ENCODE peak calls at places on chromosome 7, in ten cellular contexts. A is HCT116, Z is AG04450, L is mesothelial cell of epicardium, U is prostate gland, J is nephron progenitor cell, N is esophagus squamous epithelium, D is cardiac fibroblast, Y is PC-3, K is sigmoid colon. F is an unnamed sample.
A peak's percentile ranks its signal among the peaks of the same experiment; 100 is the strongest.

GRCh38 chr7:33392143-33392542 is 262.8 kb downstream of the BBS9 start:
- DNase-seq in A (no peak), Z (no peak), L (no peak), U (no peak), J (no peak), N (no peak), D (no peak), Y (peak; percentile 5), K (no peak), F (no peak)

GRCh38 chr7:74269757-74270277 is 15.6 kb upstream of the RFC2 start:
- DNase-seq in A (peak; percentile 76), Z (no peak), L (no peak), U (no peak), J (peak; percentile 56), N (no peak), D (peak; percentile 77), Y (peak; percentile 75), K (no peak), F (peak; percentile 75)

GRCh38 chr7:24609059-24609458 is 35.8 kb downstream of the PALS2 start:
- DNase-seq in A (no peak), Z (no peak), L (no peak), U (no peak), J (no peak), N (no peak), D (peak; percentile 29), Y (peak; percentile 19), K (no peak), F (no peak)

GRCh38 chr7:46198691-46199090 is 277.6 kb upstream of the IGFBP3 start:
- DNase-seq in A (no peak), Z (no peak), L (no peak), U (no peak), J (no peak), N (no peak), D (peak; percentile 54), Y (no peak), K (no peak), F (no peak)

GRCh38 chr7:149459540-149460433 is 1.1 kb downstream of the ZNF777 start:
- DNase-seq in A (no peak), Z (no peak), L (no peak), U (no peak), J (peak; percentile 54), N (no peak), D (peak; percentile 12), Y (peak; percentile 15), K (no peak), F (no peak)

GRCh38 chr7:107948645-107949442 is 54.1 kb downstream of the LAMB1 start:
- DNase-seq in A (peak; percentile 54), Z (peak; percentile 60), L (no peak), U (no peak), J (no peak), N (no peak), D (peak; percentile 92), Y (peak; percentile 97), K (no peak), F (no peak)

GRCh38 chr7:66930341-66930740 is 9.3 kb downstream of the TMEM248 start:
- DNase-seq in A (peak; percentile 24), Z (no peak), L (no peak), U (no peak), J (peak; percentile 43), N (no peak), D (peak; percentile 9), Y (peak; percentile 5), K (no peak), F (no peak)

GRCh38 chr7:23072043-23072442 is 33.5 kb upstream of the KLHL7 start:
- DNase-seq in A (no peak), Z (no peak), L (no peak), U (no peak), J (no peak), N (no peak), D (peak; percentile 43), Y (peak; percentile 24), K (no peak), F (no peak)

GRCh38 chr7:138979988-138980574 is 1.1 kb downstream of the KIAA1549 start:
- DNase-seq in A (no peak), Z (no peak), L (no peak), U (no peak), J (peak; percentile 19), N (no peak), D (peak; percentile 8), Y (peak; percentile 34), K (no peak), F (no peak)

GRCh38 chr7:43053968-43054367 is 58.5 kb upstream of the HECW1 start:
- DNase-seq in A (no peak), Z (no peak), L (no peak), U (no peak), J (no peak), N (no peak), D (no peak), Y (no peak), K (no peak), F (no peak)

GRCh38 chr7:42087616-42088015 is 149.4 kb downstream of the GLI3 start:
- DNase-seq in A (no peak), Z (no peak), L (no peak), U (no peak), J (no peak), N (no peak), D (no peak), Y (no peak), K (no peak), F (no peak)

GRCh38 chr7:116228241-116228640 is 17.9 kb downstream of the TES start:
- DNase-seq in A (no peak), Z (no peak), L (no peak), U (no peak), J (no peak), N (no peak), D (no peak), Y (no peak), K (no peak), F (no peak)

GRCh38 chr7:138125598-138126111 is 49.4 kb downstream of the AKR1D1 start:
- DNase-seq in A (no peak), Z (no peak), L (no peak), U (no peak), J (no peak), N (no peak), D (peak; percentile 58), Y (peak; percentile 79), K (no peak), F (no peak)

GRCh38 chr7:151623766-151624165 is 104.1 kb upstream of the RHEB start:
- DNase-seq in A (no peak), Z (no peak), L (no peak), U (no peak), J (no peak), N (no peak), D (peak; percentile 92), Y (peak; percentile 65), K (no peak), F (no peak)

GRCh38 chr7:140441519-140441918 is 37.7 kb downstream of the RAB19 start:
- DNase-seq in A (no peak), Z (no peak), L (no peak), U (no peak), J (no peak), N (no peak), D (no peak), Y (no peak), K (no peak), F (no peak)

GRCh38 chr7:37277513-37277912 is 171.2 kb downstream of the ELMO1 start:
- DNase-seq in A (no peak), Z (no peak), L (no peak), U (no peak), J (no peak), N (no peak), D (no peak), Y (no peak), K (no peak), F (no peak)

DNA sequence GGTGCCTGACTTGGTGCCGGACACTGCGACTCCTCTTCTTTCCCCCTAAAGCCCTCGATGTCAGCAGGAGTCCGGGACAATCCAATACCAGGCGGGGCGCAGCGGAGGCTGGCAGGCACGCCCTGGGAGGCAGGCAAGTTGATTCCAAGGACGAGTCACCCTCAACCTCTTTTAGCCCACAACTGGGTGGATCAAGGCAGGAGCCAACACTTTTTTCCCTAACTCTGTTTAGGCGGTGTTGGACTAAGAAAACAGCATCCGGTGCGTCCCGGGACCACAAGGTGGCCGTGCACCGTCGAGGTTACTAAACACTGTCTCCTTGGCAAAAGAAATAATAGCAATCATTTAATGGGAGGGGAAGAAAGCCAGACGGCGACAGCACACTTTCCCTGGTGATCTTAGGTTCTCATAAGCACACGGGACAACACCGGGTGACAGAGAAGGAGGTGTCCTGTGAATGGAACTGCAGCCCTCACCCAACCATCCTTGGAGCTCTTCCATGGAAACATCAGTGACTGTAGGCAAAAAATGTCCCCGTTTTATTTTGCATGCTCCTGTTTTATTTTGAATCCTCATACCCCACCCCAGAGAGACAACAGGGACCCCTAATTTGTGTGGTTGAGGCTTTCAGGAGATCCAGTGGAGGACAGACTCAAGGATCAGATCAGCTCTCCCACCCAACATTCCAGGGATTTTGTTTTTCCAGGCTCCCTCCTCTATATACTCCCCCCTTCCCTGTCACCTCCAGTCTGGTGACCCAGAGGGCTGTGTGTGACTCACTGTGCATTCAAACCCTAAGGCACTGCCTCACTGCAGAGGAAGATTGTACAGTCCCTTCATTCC is 1.3 kb upstream of the CALCR start:
- DNase-seq in A (no peak), Z (no peak), L (no peak), U (no peak), J (peak; percentile 20), N (no peak), D (no peak), Y (no peak), K (no peak), F (no peak)
- TF ChIP-seq CTCF in A (no peak), Z (no peak), L (no peak), U (no peak), J (no peak), N (no peak), D (no peak), Y (no peak), K (no peak), F (no peak)

GRCh38 chr7:85115006-85115405 is 71.8 kb downstream of the SEMA3D start:
- DNase-seq in A (no peak), Z (no peak), L (no peak), U (no peak), J (no peak), N (no peak), D (no peak), Y (peak; percentile 73), K (no peak), F (no peak)
- TF ChIP-seq CTCF in A (no peak), Z (no peak), L (no peak), U (no peak), J (no peak), N (no peak), D (no peak), Y (no peak), K (no peak), F (no peak)

GRCh38 chr7:2555121-2556052 is at the start of gene BRAT1:
- DNase-seq in A (peak; percentile 89), Z (peak; percentile 81), L (peak; percentile 95), U (peak; percentile 96), J (peak; percentile 99), N (peak; percentile 88), D (peak; percentile 93), Y (peak; percentile 92), K (peak; percentile 98), F (peak; percentile 85)
- TF ChIP-seq CTCF in A (peak; percentile 55), Z (peak; percentile 29), L (no peak), U (peak; percentile 30), J (peak; percentile 38), N (no peak), D (peak; percentile 54), Y (peak; percentile 42), K (peak; percentile 52), F (peak; percentile 19)

GRCh38 chr7:77696057-77696642 is at the start of gene RSBN1L:
- DNase-seq in A (peak; percentile 92), Z (peak; percentile 92), L (peak; percentile 97), U (peak; percentile 99), J (peak; percentile 98), N (peak; percentile 88), D (peak; percentile 97), Y (peak; percentile 96), K (peak; percentile 99), F (peak; percentile 41)
- TF ChIP-seq CTCF in A (peak; percentile 30), Z (peak; percentile 42), L (no peak), U (peak; percentile 51), J (peak; percentile 16), N (peak; percentile 24), D (peak; percentile 35), Y (peak; percentile 15), K (peak; percentile 39), F (peak; percentile 5)